ENCODE peak calls at places on chromosome 11, in five cellular contexts. One of them, this sample, is unnamed.
A peak's percentile ranks its signal among the peaks of the same experiment; 100 is the strongest.

GRCh38 chr11:119489087-119489486 is 66.1 kb upstream of the THY1 start:
- DNase-seq in IMR-90: no peak
- DNase-seq in H9: no peak
- DNase-seq in mesenchymal stem cell: no peak
- DNase-seq in trophoblast cell: no peak
- DNase-seq in this sample: no peak

GRCh38 chr11:71248656-71249055 is 3.7 kb downstream of the SHANK2 start:
- DNase-seq in IMR-90: no peak
- DNase-seq in H9: peak; percentile 24
- DNase-seq in mesenchymal stem cell: no peak
- DNase-seq in trophoblast cell: peak; percentile 25
- DNase-seq in this sample: no peak

GRCh38 chr11:117685566-117685965 is 111.5 kb downstream of the DSCAML1 start:
- DNase-seq in IMR-90: no peak
- DNase-seq in H9: no peak
- DNase-seq in mesenchymal stem cell: no peak
- DNase-seq in trophoblast cell: peak; percentile 80
- DNase-seq in this sample: no peak

GRCh38 chr11:31106963-31107576 is 262.5 kb downstream of the DCDC1 start:
- DNase-seq in IMR-90: peak; percentile 7
- DNase-seq in H9: peak; percentile 67
- DNase-seq in mesenchymal stem cell: peak; percentile 25
- DNase-seq in trophoblast cell: peak; percentile 65
- DNase-seq in this sample: peak; percentile 78

GRCh38 chr11:44595964-44596381 is 30.5 kb downstream of the CD82 start:
- DNase-seq in IMR-90: no peak
- DNase-seq in H9: no peak
- DNase-seq in mesenchymal stem cell: no peak
- DNase-seq in trophoblast cell: no peak
- DNase-seq in this sample: no peak

GRCh38 chr11:24239016-24239720 is 257.7 kb upstream of the LUZP2 start:
- DNase-seq in IMR-90: peak; percentile 95
- DNase-seq in H9: no peak
- DNase-seq in mesenchymal stem cell: peak; percentile 87
- DNase-seq in trophoblast cell: no peak
- DNase-seq in this sample: no peak

GRCh38 chr11:11534981-11535380 is 86.8 kb downstream of the GALNT18 start:
- DNase-seq in IMR-90: peak; percentile 37
- DNase-seq in H9: no peak
- DNase-seq in mesenchymal stem cell: no peak
- DNase-seq in trophoblast cell: no peak
- DNase-seq in this sample: no peak

GRCh38 chr11:120432056-120433018 is 79.2 kb upstream of the GRIK4 start:
- DNase-seq in IMR-90: peak; percentile 100
- DNase-seq in H9: no peak
- DNase-seq in mesenchymal stem cell: peak; percentile 99
- DNase-seq in trophoblast cell: peak; percentile 13
- DNase-seq in this sample: no peak

GRCh38 chr11:60310407-60310998 is 16.6 kb upstream of the MS4A6E start:
- DNase-seq in IMR-90: no peak
- DNase-seq in H9: no peak
- DNase-seq in mesenchymal stem cell: no peak
- DNase-seq in trophoblast cell: peak; percentile 31
- DNase-seq in this sample: no peak

GRCh38 chr11:80638296-80638695 is 1197.5 kb upstream of the TENM4 start:
- DNase-seq in IMR-90: no peak
- DNase-seq in H9: no peak
- DNase-seq in mesenchymal stem cell: no peak
- DNase-seq in trophoblast cell: peak; percentile 64
- DNase-seq in this sample: no peak

GRCh38 chr11:697811-698311 is 2.2 kb downstream of the TMEM80 start:
- DNase-seq in IMR-90: peak; percentile 76
- DNase-seq in H9: peak; percentile 44
- DNase-seq in mesenchymal stem cell: peak; percentile 67
- DNase-seq in trophoblast cell: peak; percentile 47
- DNase-seq in this sample: no peak

GRCh38 chr11:65187971-65188461 is 6.3 kb downstream of the CAPN1 start:
- DNase-seq in IMR-90: no peak
- DNase-seq in H9: no peak
- DNase-seq in mesenchymal stem cell: no peak
- DNase-seq in trophoblast cell: no peak
- DNase-seq in this sample: no peak

GRCh38 chr11:11280826-11281225 is 72.2 kb downstream of the CSNK2A3 start:
- DNase-seq in IMR-90: no peak
- DNase-seq in H9: no peak
- DNase-seq in mesenchymal stem cell: peak; percentile 7
- DNase-seq in trophoblast cell: no peak
- DNase-seq in this sample: no peak

DNA sequence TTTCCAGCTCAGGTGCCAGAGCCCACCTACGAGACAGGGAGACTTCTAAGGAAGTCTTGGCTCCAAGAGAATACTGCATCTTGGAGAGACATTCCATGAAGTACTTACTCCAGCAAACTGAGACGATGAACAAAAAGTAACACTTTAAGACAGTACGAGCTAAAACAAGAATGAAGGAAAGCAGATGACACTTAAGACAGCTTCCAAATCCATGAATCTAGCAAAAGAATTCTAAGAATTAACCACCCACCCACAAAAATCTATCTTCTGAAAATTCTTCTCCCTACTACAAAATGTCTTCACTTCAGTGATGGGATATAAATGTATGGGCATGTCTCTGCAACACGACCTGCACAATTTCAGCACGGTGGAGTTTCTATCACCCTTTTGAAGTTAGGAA is 132.9 kb downstream of the C11orf58 start:
- DNase-seq in IMR-90: no peak
- DNase-seq in H9: no peak
- DNase-seq in mesenchymal stem cell: peak; percentile 51
- DNase-seq in trophoblast cell: peak; percentile 35
- DNase-seq in this sample: no peak
- H2AFZ ChIP-seq in IMR-90: no peak overlapping the region
- H2AFZ ChIP-seq in H9: no peak overlapping the region
- H2AFZ ChIP-seq in mesenchymal stem cell: no peak overlapping the region
- H2AFZ ChIP-seq in trophoblast cell: no peak overlapping the region
- H2AFZ ChIP-seq in this sample: no peak overlapping the region

DNA sequence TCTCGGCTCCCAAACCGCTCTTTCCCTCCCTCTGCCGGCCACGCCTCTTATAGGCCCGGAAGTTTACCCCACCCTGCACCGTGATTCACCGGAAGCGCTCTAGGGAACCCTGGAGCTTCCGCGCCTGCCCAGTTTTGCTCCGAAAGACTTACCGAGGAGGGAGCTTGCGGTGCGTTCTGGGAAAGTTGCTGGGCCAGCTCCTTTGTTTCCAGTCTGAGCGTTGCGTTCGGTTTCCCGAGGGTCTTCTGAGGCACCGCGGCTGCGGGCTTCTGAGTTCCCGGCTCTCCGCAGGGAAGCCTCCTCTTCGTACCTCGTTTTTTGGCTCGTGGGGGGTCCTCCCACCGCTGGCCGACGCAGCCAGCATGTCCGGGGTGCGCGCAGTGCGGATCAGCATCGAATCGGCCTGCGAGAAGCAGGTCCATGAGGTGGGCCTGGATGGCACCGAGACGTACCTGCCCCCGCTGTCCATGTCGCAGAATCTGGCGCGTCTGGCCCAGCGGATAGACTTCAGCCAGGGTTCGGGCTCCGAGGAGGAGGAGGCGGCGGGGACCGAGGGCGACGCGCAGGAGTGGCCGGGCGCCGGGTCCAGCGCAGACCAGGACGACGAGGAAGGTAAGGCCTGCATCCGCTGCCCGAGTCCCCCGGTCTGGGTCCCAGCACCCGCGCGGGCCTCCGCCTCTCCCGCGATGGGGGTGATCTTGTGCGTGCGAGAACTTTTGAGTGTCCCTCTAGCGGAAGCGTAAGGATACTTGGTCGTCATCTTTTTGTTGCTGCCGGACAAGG is at the start of gene MED17:
- DNase-seq in IMR-90: peak; percentile 92
- DNase-seq in H9: peak; percentile 94
- DNase-seq in mesenchymal stem cell: peak; percentile 95
- DNase-seq in trophoblast cell: peak; percentile 96
- DNase-seq in this sample: peak; percentile 90
- H3K14ac ChIP-seq in IMR-90: peak within 1 kb of the TSS; percentile 81
- H3K14ac ChIP-seq in H9: peak within 1 kb of the TSS; percentile 98
- H3K14ac ChIP-seq in mesenchymal stem cell: no peak within 1 kb of the TSS
- H3K14ac ChIP-seq in trophoblast cell: peak within 1 kb of the TSS; percentile 89
- H3K14ac ChIP-seq in this sample: peak within 1 kb of the TSS; percentile 100

GRCh38 chr11:69156673-69157155 is 979 bp downstream of the SMIM38 start:
- DNase-seq in IMR-90: peak; percentile 29
- DNase-seq in H9: no peak
- DNase-seq in mesenchymal stem cell: peak; percentile 38
- DNase-seq in trophoblast cell: peak; percentile 61
- DNase-seq in this sample: no peak

GRCh38 chr11:69157156-69157821 is 1.6 kb downstream of the SMIM38 start:
- DNase-seq in IMR-90: peak; percentile 77
- DNase-seq in H9: no peak
- DNase-seq in mesenchymal stem cell: no peak
- DNase-seq in trophoblast cell: no peak
- DNase-seq in this sample: peak; percentile 75

GRCh38 chr11:69155302-69156198 is at the start of gene SMIM38:
- DNase-seq in IMR-90: no peak
- DNase-seq in H9: no peak
- DNase-seq in mesenchymal stem cell: no peak
- DNase-seq in trophoblast cell: no peak
- DNase-seq in this sample: no peak

GRCh38 chr11:69154938-69155301 is 815 bp upstream of the SMIM38 start:
- DNase-seq in IMR-90: no peak
- DNase-seq in H9: no peak
- DNase-seq in mesenchymal stem cell: no peak
- DNase-seq in trophoblast cell: no peak
- DNase-seq in this sample: no peak

DNA sequence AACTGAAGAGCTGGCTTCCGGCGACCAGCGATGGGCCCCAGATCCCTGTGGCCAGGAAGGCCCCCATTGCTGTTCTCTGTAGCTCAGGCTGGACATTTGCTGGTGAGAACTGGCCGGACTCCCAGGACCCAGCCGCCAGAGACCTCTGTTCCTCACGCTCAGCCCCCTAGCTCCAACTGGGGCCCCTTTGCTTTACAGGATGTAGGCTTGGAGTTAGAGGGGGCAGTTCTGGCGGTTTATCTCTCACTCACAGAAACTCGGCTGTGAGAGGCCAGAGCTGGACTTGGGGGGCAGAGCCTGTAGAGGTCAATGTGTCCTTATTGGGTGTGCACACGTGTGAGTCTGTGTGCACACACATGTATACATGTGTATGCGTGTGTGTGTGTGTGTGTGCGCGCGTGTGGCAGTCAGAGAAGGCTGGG is 494 bp downstream of the SMIM38 start:
- DNase-seq in IMR-90: no peak
- DNase-seq in H9: no peak
- DNase-seq in mesenchymal stem cell: no peak
- DNase-seq in trophoblast cell: no peak
- DNase-seq in this sample: no peak
- H2AK5ac ChIP-seq in IMR-90: peak overlapping the region; percentile 97
- H2AK5ac ChIP-seq in H9: no peak overlapping the region
- H2AK5ac ChIP-seq in mesenchymal stem cell: no peak overlapping the region
- H2AK5ac ChIP-seq in trophoblast cell: no peak overlapping the region
- H2AK5ac ChIP-seq in this sample: peak overlapping the region; percentile 99

GRCh38 chr11:104682241-104682640 is 216.0 kb downstream of the CASP12 start:
- DNase-seq in IMR-90: no peak
- DNase-seq in H9: no peak
- DNase-seq in mesenchymal stem cell: no peak
- DNase-seq in trophoblast cell: no peak
- DNase-seq in this sample: no peak
- H2AFZ ChIP-seq in IMR-90: no peak overlapping the region
- H2AFZ ChIP-seq in H9: no peak overlapping the region
- H2AFZ ChIP-seq in mesenchymal stem cell: no peak overlapping the region
- H2AFZ ChIP-seq in trophoblast cell: no peak overlapping the region
- H2AFZ ChIP-seq in this sample: no peak overlapping the region

This sample was measured in neuronal stem cell.